ENCODE peak calls at places on chromosomes 1 and 21, in six cellular contexts. K is stomach, U is H1, V is tibial nerve, P is GM12878, X is esophagus muscularis mucosa. O is an unnamed sample.
A peak's percentile ranks its signal among the peaks of the same experiment; 100 is the strongest.

GRCh38 chr1:160808289-160808688 is 12.3 kb downstream of the LY9 start:
- DNase-seq in U (no peak), K (no peak), V (no peak), X (peak; percentile 81), P (no peak), O (no peak)

GRCh38 chr1:53543130-53543770 is 84.1 kb downstream of the DMRTB1 start:
- DNase-seq in P (no peak), K (no peak), V (no peak), U (no peak), X (no peak), O (peak; percentile 56)

GRCh38 chr21:27149034-27149433 is 182.1 kb upstream of the ADAMTS5 start:
- DNase-seq in K (no peak), P (no peak), V (no peak), U (no peak), X (no peak), O (no peak)

GRCh38 chr1:73674945-73675561 is 522.9 kb downstream of the LRRIQ3 start:
- DNase-seq in P (no peak), K (no peak), X (no peak), V (no peak), U (no peak), O (peak; percentile 14)

GRCh38 chr21:35375115-35375514 is 326.0 kb upstream of the RUNX1 start:
- DNase-seq in U (no peak), K (no peak), V (no peak), X (no peak), P (no peak), O (no peak)

GRCh38 chr1:232878141-232878540 is 72.3 kb upstream of the NTPCR start:
- DNase-seq in K (no peak), V (no peak), P (no peak), U (no peak), X (peak; percentile 5), O (no peak)

GRCh38 chr1:3668148-3668547 is 15.8 kb downstream of the TP73 start:
- DNase-seq in K (no peak), X (no peak), P (no peak), V (no peak), U (no peak), O (no peak)

GRCh38 chr21:39885119-39885848 is 18.0 kb downstream of the PCP4 start:
- DNase-seq in V (peak; percentile 24), K (no peak), X (no peak), P (no peak), U (no peak), O (peak; percentile 8)

GRCh38 chr1:193069748-193070394 is 10.5 kb downstream of the RO60 start:
- DNase-seq in P (no peak), X (no peak), K (no peak), U (no peak), V (no peak), O (peak; percentile 22)

GRCh38 chr1:93598861-93599439 is 82.7 kb downstream of the BCAR3 start:
- DNase-seq in P (no peak), U (no peak), V (no peak), K (no peak), X (no peak), O (no peak)

GRCh38 chr1:64471218-64471719 is 1.3 kb downstream of the CACHD1 start:
- DNase-seq in P (no peak), K (peak; percentile 43), X (peak; percentile 90), U (peak; percentile 67), V (no peak), O (peak; percentile 85)

GRCh38 chr1:231242516-231243198 is 1.6 kb downstream of the GNPAT start:
- DNase-seq in K (no peak), P (no peak), U (no peak), V (no peak), X (no peak), O (no peak)

GRCh38 chr1:106613106-106613505 is 443.4 kb upstream of the PRMT6 start:
- DNase-seq in X (no peak), U (no peak), V (no peak), K (no peak), P (no peak), O (no peak)

GRCh38 chr1:3903141-3904005 is 3.3 kb upstream of the C1orf174 start:
- DNase-seq in K (peak; percentile 57), V (no peak), P (no peak), X (no peak), U (no peak), O (no peak)

GRCh38 chr1:14254184-14254583 is 344.3 kb upstream of the KAZN start:
- DNase-seq in K (no peak), U (no peak), X (no peak), V (no peak), P (peak; percentile 5), O (no peak)

GRCh38 chr1:184387871-184388670 is 1.2 kb downstream of the C1orf21 start:
- DNase-seq in K (peak; percentile 38), U (no peak), X (no peak), V (no peak), P (no peak), O (peak; percentile 40)

GRCh38 chr1:40309374-40310128 is 7.5 kb downstream of the COL9A2 start:
- DNase-seq in V (no peak), P (no peak), U (no peak), K (no peak), X (no peak), O (no peak)

GRCh38 chr1:231337043-231337471 is 595 bp downstream of the EXOC8 start:
- DNase-seq in V (no peak), U (no peak), K (no peak), X (no peak), P (no peak), O (peak; percentile 65)

GRCh38 chr1:1428174-1428573 is 7.1 kb upstream of the ANKRD65 start:
- DNase-seq in X (no peak), V (no peak), K (no peak), P (no peak), U (no peak), O (peak; percentile 38)

GRCh38 chr1:232678185-232678886 is 48.4 kb upstream of the SIPA1L2 start:
- DNase-seq in K (peak; percentile 71), X (no peak), V (no peak), P (no peak), U (no peak), O (no peak)

GRCh38 chr1:200211157-200211556 is 183.6 kb downstream of the NR5A2 start:
- DNase-seq in K (no peak), X (no peak), U (no peak), P (no peak), V (no peak), O (no peak)

GRCh38 chr1:200217703-200218102 is 190.2 kb downstream of the NR5A2 start:
- DNase-seq in V (no peak), K (no peak), P (peak; percentile 16), U (no peak), X (no peak), O (no peak)

GRCh38 chr1:200213392-200213791 is 185.9 kb downstream of the NR5A2 start:
- DNase-seq in U (no peak), K (no peak), P (no peak), X (no peak), V (no peak), O (no peak)

GRCh38 chr1:200215350-200215749 is 187.8 kb downstream of the NR5A2 start:
- DNase-seq in K (no peak), U (no peak), P (no peak), X (no peak), V (no peak), O (no peak)

DNA sequence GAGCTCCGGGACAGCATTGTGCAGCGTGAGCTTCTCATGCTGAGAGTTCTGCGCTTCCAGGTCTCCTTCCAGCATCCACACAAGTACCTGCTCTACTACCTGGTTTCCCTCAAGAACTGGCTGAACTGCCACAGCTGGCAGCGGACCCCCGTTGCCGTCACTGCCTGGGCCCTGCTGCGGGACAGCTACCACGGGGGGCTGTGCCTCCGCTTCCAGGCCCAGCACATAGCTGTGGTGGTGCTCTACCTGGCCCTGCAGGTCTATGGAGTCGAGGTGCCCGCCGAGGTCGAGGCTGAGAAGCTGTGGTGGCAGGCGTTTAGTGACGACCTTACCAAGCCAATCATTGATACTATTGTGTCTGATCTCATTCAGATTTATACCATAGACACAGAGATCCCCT is 186.4 kb downstream of the NR5A2 start:
- DNase-seq in P (no peak), K (no peak), X (no peak), U (no peak), V (no peak), O (no peak)
- TF ChIP-seq EP300 in P (no peak), K (no peak), X (no peak), U (no peak), V (no peak), O (no peak)

GRCh38 chr1:7905262-7905661 is 35.4 kb downstream of the TNFRSF9 start:
- DNase-seq in V (no peak), X (no peak), K (no peak), P (no peak), U (no peak), O (no peak)

GRCh38 chr1:7899741-7900140 is 40.9 kb downstream of the TNFRSF9 start:
- DNase-seq in K (no peak), U (no peak), X (no peak), V (no peak), P (no peak), O (no peak)

GRCh38 chr1:7898962-7899361 is 41.7 kb downstream of the TNFRSF9 start:
- DNase-seq in X (no peak), K (no peak), P (no peak), V (no peak), U (no peak), O (no peak)

GRCh38 chr1:7896994-7897393 is 43.6 kb downstream of the TNFRSF9 start:
- DNase-seq in X (no peak), K (no peak), U (no peak), V (no peak), P (no peak), O (no peak)

DNA sequence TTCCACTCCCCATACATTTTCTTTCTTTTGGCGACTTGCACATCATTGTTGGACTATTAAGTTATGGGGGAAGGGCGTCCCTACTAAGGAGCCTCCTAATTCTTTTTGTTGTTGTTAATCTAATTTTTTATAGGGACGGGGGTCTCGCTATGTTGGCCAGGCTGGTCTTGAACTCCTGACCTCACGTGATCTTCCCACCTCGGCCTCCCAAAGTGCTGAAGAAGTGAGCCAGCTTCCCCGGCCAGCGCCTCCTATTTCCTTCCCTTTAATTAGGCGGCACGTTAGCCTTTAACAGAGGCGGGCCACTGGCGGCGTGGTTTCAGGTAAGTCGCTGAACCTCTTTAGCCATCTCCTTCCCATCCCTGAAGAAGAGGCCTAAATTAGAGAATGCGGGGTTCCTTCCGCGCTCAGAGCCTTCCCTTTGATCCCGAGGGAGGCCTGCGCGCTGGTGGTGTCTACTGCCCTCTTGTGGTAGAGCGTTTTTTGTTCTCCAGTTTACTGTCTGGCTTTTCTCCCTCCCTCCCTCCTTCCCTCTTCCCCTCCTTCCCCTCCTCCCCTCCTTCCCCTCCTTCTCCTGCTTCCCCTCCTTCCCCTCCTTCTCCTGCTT is 38.1 kb downstream of the TNFRSF9 start:
- DNase-seq in K (peak; percentile 65), X (no peak), V (peak; percentile 26), U (peak; percentile 81), P (no peak), O (peak; percentile 80)
- TF ChIP-seq EP300 in K (no peak), X (no peak), V (peak; percentile 29), U (no peak), P (no peak), O (no peak)

GRCh38 chr1:21613072-21613867 is 55.9 kb downstream of the RAP1GAP start:
- DNase-seq in U (no peak), V (no peak), P (no peak), K (no peak), X (no peak), O (no peak)
- TF ChIP-seq EP300 in U (no peak), V (no peak), P (no peak), K (no peak), X (no peak), O (no peak)

DNA sequence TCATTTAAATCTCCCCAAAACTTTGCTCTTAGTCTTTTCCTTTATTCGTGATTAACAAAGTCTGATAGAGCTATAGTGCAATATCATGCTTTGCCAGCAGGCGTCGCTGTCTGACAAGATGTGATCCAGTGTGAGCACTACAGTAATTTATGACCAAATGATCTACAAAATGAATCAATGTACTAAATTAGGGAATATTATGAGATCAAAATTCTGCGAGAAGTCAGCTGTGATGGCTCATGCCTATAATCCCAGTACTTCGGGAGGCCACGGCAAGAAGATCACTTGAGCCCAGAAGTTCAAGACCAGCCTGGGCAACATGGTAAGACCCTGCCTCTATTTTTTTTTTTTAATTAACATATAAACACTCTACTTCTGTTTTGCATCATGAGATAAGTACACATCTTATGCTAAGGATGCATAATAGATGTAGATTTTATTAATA is 3.6 kb upstream of the SPSB1 start:
- DNase-seq in X (no peak), V (peak; percentile 67), K (peak; percentile 89), U (peak; percentile 92), P (peak; percentile 46), O (no peak)
- TF ChIP-seq EP300 in X (no peak), V (no peak), K (no peak), U (no peak), P (no peak), O (no peak)

O was measured in SK-N-SH.